ENCODE peak calls at places on chromosome 2, in five cellular contexts. S is A549, W is HepG2, Y is K562, I is GM12878. X is an unnamed sample.

GRCh38 chr2:38095996-38096861 is 20.3 kb upstream of the CYP1B1 start:
- DNase-seq in I (no peak), Y (no peak), W (no peak), S (no peak), X (peak; percentile 69)

GRCh38 chr2:9554841-9555337 is 741 bp downstream of the ADAM17 start:
- DNase-seq in W (peak; percentile 29), S (no peak), I (no peak), Y (no peak), X (peak; percentile 67)

GRCh38 chr2:232577841-232578240 is 27.4 kb downstream of the EIF4E2 start:
- DNase-seq in S (no peak), W (no peak), Y (no peak), I (no peak), X (no peak)

GRCh38 chr2:129180124-129180716 is 799.2 kb upstream of the RAB6C start:
- DNase-seq in W (no peak), S (no peak), I (no peak), Y (no peak), X (no peak)

GRCh38 chr2:27796991-27797752 is 25.7 kb downstream of the MRPL33 start:
- DNase-seq in W (no peak), S (no peak), Y (no peak), I (no peak), X (no peak)

GRCh38 chr2:237223208-237223861 is 137.6 kb downstream of the COPS8 start:
- DNase-seq in I (no peak), W (no peak), Y (no peak), S (peak; percentile 38), X (no peak)

GRCh38 chr2:200966770-200967169 is 3.3 kb upstream of the ORC2 start:
- DNase-seq in S (peak; percentile 13), W (no peak), I (peak; percentile 31), Y (peak; percentile 35), X (no peak)

GRCh38 chr2:43340066-43340465 is 113.7 kb upstream of the ZFP36L2 start:
- DNase-seq in Y (no peak), S (peak; percentile 13), W (no peak), I (no peak), X (no peak)

GRCh38 chr2:8028436-8028835 is 653.4 kb upstream of the ID2 start:
- DNase-seq in W (no peak), Y (no peak), S (no peak), I (no peak), X (no peak)

GRCh38 chr2:60710707-60711106 is 45.4 kb upstream of the PAPOLG start:
- DNase-seq in Y (no peak), W (no peak), S (no peak), I (no peak), X (no peak)

GRCh38 chr2:731711-732110 is 54.5 kb upstream of the TMEM18 start:
- DNase-seq in S (no peak), Y (no peak), I (no peak), W (no peak), X (no peak)

GRCh38 chr2:145813481-145813880 is 1293.6 kb upstream of the ZEB2 start:
- DNase-seq in S (no peak), W (no peak), Y (no peak), I (no peak), X (peak; percentile 31)

GRCh38 chr2:33458248-33458819 is 18.1 kb upstream of the RASGRP3 start:
- DNase-seq in W (no peak), I (no peak), S (no peak), Y (no peak), X (no peak)

GRCh38 chr2:29075894-29076700 is 1.8 kb upstream of the PCARE start:
- DNase-seq in W (no peak), Y (no peak), I (no peak), S (no peak), X (no peak)

GRCh38 chr2:43192039-43192438 is 34.4 kb downstream of the ZFP36L2 start:
- DNase-seq in I (no peak), Y (no peak), S (no peak), W (no peak), X (peak; percentile 83)

GRCh38 chr2:195795879-195796278 is 138.9 kb downstream of the SLC39A10 start:
- DNase-seq in Y (no peak), S (no peak), W (no peak), I (no peak), X (no peak)

GRCh38 chr2:117917223-117917917 is 96.5 kb downstream of the CCDC93 start:
- DNase-seq in I (no peak), S (peak; percentile 5), W (peak; percentile 82), Y (no peak), X (peak; percentile 67)

GRCh38 chr2:232073699-232074098 is 112.2 kb downstream of the DIS3L2 start:
- DNase-seq in W (no peak), I (no peak), S (no peak), Y (no peak), X (no peak)

GRCh38 chr2:96164459-96165184 is 19.4 kb upstream of the DUSP2 start:
- DNase-seq in I (peak; percentile 96), W (no peak), Y (no peak), S (no peak), X (peak; percentile 61)

GRCh38 chr2:213104903-213105202 is 46.6 kb downstream of the IKZF2 start:
- DNase-seq in W (no peak), Y (no peak), I (no peak), S (no peak), X (peak; percentile 14)

GRCh38 chr2:102061962-102062795 is 70.4 kb downstream of the IL1R2 start:
- DNase-seq in S (no peak), W (no peak), I (no peak), Y (peak; percentile 9), X (no peak)
- TF ChIP-seq JUNB in S (no peak), W (no peak), I (no peak), Y (no peak), X (no peak)

DNA sequence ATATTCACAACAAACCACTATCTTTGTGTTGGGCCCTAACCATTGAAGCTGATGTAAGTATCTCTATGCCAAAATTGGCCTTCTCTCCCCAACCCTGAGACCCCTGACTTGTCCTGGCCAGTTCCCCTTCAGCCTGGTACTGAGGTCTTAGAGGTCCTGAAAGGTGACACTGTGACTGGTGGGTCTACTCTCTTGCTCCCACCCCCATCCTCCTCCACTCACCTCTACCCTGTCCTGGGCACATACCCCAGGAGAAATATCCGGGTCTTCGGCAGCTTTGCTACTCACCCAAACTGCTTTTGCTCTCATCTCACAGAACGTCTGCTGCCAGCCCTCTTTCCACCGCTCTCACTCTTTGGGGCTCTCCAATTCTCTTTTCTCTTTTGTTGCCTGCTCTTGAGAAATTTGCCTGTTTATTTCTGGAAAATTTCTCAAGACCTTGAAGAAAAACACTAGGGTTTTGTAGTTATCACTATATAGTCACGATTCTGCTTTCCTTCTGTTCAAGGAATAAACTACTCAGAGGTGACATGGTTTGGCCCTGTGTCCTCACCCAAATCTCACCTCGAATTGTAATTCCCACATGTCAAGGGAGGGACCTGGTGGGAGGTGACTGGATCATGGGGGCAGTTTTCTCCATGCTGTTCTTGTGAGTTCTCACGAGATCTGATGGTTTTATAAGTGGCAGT is 133.8 kb upstream of the PKDCC start:
- DNase-seq in Y (no peak), I (no peak), S (no peak), W (no peak), X (no peak)
- H3K27ac ChIP-seq in Y (no peak overlapping the region), I (no peak overlapping the region), S (no peak overlapping the region), W (no peak overlapping the region), X (no peak overlapping the region)

GRCh38 chr2:16665746-16666452 is at the start of gene CYRIA:
- DNase-seq in W (no peak), I (no peak), Y (peak; percentile 77), S (peak; percentile 23), X (peak; percentile 57)
- H3K4me3 ChIP-seq in W (peak within 1 kb of the TSS; percentile 58), I (peak within 1 kb of the TSS; percentile 61), Y (peak within 1 kb of the TSS; percentile 33), S (peak within 1 kb of the TSS; percentile 49), X (peak within 1 kb of the TSS; percentile 70)

GRCh38 chr2:6080837-6081541 is 388.8 kb downstream of the SOX11 start:
- DNase-seq in I (no peak), W (no peak), Y (no peak), S (no peak), X (no peak)
- TF ChIP-seq JUNB in I (no peak), W (no peak), Y (no peak), S (no peak), X (no peak)

GRCh38 chr2:56682397-56682760 is 498.6 kb downstream of the CCDC85A start:
- DNase-seq in W (no peak), Y (no peak), I (no peak), S (no peak), X (no peak)

GRCh38 chr2:56685205-56685604 is 501.4 kb downstream of the CCDC85A start:
- DNase-seq in W (no peak), S (no peak), I (no peak), Y (no peak), X (no peak)

GRCh38 chr2:56681659-56682396 is 498.0 kb downstream of the CCDC85A start:
- DNase-seq in S (no peak), Y (no peak), I (no peak), W (no peak), X (no peak)

GRCh38 chr2:56684371-56684770 is 500.6 kb downstream of the CCDC85A start:
- DNase-seq in I (no peak), S (no peak), Y (no peak), W (no peak), X (no peak)

GRCh38 chr2:56680971-56681631 is 497.3 kb downstream of the CCDC85A start:
- DNase-seq in S (no peak), I (no peak), W (no peak), Y (no peak), X (no peak)
- H3K27ac ChIP-seq in S (no peak overlapping the region), I (no peak overlapping the region), W (no peak overlapping the region), Y (no peak overlapping the region), X (no peak overlapping the region)

GRCh38 chr2:72147971-72148369 is 308 bp upstream of the CYP26B1 start:
- DNase-seq in Y (no peak), I (no peak), S (no peak), W (no peak), X (no peak)

GRCh38 chr2:72144746-72145657 is 2.7 kb downstream of the CYP26B1 start:
- DNase-seq in W (peak; percentile 24), Y (no peak), S (peak; percentile 96), I (no peak), X (peak; percentile 89)

GRCh38 chr2:72145658-72146329 is 1.9 kb downstream of the CYP26B1 start:
- DNase-seq in W (no peak), S (no peak), I (no peak), Y (no peak), X (peak; percentile 34)

GRCh38 chr2:72147303-72147970 is at the start of gene CYP26B1:
- DNase-seq in I (no peak), S (no peak), W (no peak), Y (no peak), X (peak; percentile 65)

GRCh38 chr2:72146357-72147302 is 1.0 kb downstream of the CYP26B1 start:
- DNase-seq in W (no peak), Y (no peak), S (no peak), I (no peak), X (peak; percentile 68)
- H3K4me3 ChIP-seq in W (peak overlapping the region; percentile 15), Y (no peak overlapping the region), S (peak overlapping the region; percentile 61), I (no peak overlapping the region), X (peak overlapping the region; percentile 77)

GRCh38 chr2:158100411-158100810 is 1.3 kb upstream of the UPP2 start:
- DNase-seq in W (no peak), I (no peak), Y (no peak), S (no peak), X (no peak)

GRCh38 chr2:158097481-158097880 is 4.2 kb upstream of the UPP2 start:
- DNase-seq in I (no peak), W (no peak), S (no peak), Y (no peak), X (peak; percentile 5)

GRCh38 chr2:158095912-158096311 is 5.8 kb upstream of the UPP2 start:
- DNase-seq in I (no peak), W (peak; percentile 83), Y (no peak), S (no peak), X (peak; percentile 14)

GRCh38 chr2:158099716-158100115 is 2.0 kb upstream of the UPP2 start:
- DNase-seq in W (peak; percentile 47), I (no peak), S (no peak), Y (no peak), X (no peak)

GRCh38 chr2:158098171-158098570 is 3.5 kb upstream of the UPP2 start:
- DNase-seq in S (no peak), W (no peak), I (no peak), Y (no peak), X (peak; percentile 11)
- TF ChIP-seq JUNB in S (no peak), W (no peak), I (no peak), Y (no peak), X (no peak)

X was measured in GM23338.